ENCODE peak calls at places on chromosome 2, in nine cellular contexts. H is KG1; P is stimulated activated CD4-positive, alpha-beta T cell treated with anti-CD3 and anti-CD28 coated beads, TNF-alpha, amount 100 ng/mL, for 48 hours; R is heart left ventricle; E is nephron progenitor cell; D is tibial artery; A is left kidney; U is GM23248; X is lung. M is an unnamed sample.

GRCh38 chr2:140061240-140061639 is 1281.0 kb upstream of the NXPH2 start:
- DNase-seq in H (no peak), P (no peak), R (no peak), E (no peak), D (no peak), A (no peak), U (no peak), X (no peak), M (no peak)

GRCh38 chr2:142165790-142166189 is 35.0 kb upstream of the LRP1B start:
- DNase-seq in H (no peak), P (no peak), R (no peak), E (no peak), D (no peak), A (peak; percentile 46), U (peak; percentile 48), X (no peak), M (peak; percentile 57)

GRCh38 chr2:171819453-171819852 is 74.6 kb downstream of the SLC25A12 start:
- DNase-seq in H (no peak), P (no peak), R (no peak), E (no peak), D (no peak), A (no peak), U (no peak), X (no peak), M (no peak)

GRCh38 chr2:239285071-239285931 is 115.5 kb downstream of the HDAC4 start:
- DNase-seq in H (no peak), P (no peak), R (no peak), E (no peak), D (peak; percentile 18), A (no peak), U (peak; percentile 36), X (no peak), M (no peak)

GRCh38 chr2:23601301-23601965 is 216.5 kb downstream of the KLHL29 start:
- DNase-seq in H (no peak), P (no peak), R (no peak), E (no peak), D (no peak), A (peak; percentile 28), U (no peak), X (no peak), M (peak; percentile 58)

GRCh38 chr2:96505231-96505889 is at the start of gene NEURL3:
- DNase-seq in H (no peak), P (no peak), R (no peak), E (peak; percentile 40), D (no peak), A (peak; percentile 91), U (peak; percentile 75), X (peak; percentile 28), M (peak; percentile 83)

GRCh38 chr2:17620280-17620679 is 79.8 kb downstream of the VSNL1 start:
- DNase-seq in H (no peak), P (no peak), R (peak; percentile 61), E (no peak), D (no peak), A (no peak), U (peak; percentile 48), X (no peak), M (peak; percentile 81)

GRCh38 chr2:219679571-219679970 is 52.1 kb downstream of the SLC4A3 start:
- DNase-seq in H (no peak), P (no peak), R (no peak), E (no peak), D (no peak), A (no peak), U (no peak), X (no peak), M (no peak)

GRCh38 chr2:151833984-151834383 is 5.8 kb upstream of the ARL5A start:
- DNase-seq in H (peak; percentile 34), P (no peak), R (no peak), E (no peak), D (no peak), A (no peak), U (no peak), X (no peak), M (no peak)

GRCh38 chr2:188295067-188295685 is 3.5 kb downstream of the GULP1 start:
- DNase-seq in H (no peak), P (no peak), R (no peak), E (no peak), D (no peak), A (no peak), U (no peak), X (no peak), M (no peak)

GRCh38 chr2:133927894-133928293 is 326.0 kb upstream of the MGAT5 start:
- DNase-seq in H (no peak), P (no peak), R (no peak), E (no peak), D (no peak), A (no peak), U (no peak), X (no peak), M (no peak)

GRCh38 chr2:25131567-25132295 is 36.6 kb downstream of the POMC start:
- DNase-seq in H (no peak), P (no peak), R (peak; percentile 25), E (peak; percentile 48), D (no peak), A (peak; percentile 39), U (peak; percentile 30), X (no peak), M (no peak)

GRCh38 chr2:58921676-58922075 is 680.6 kb upstream of the FANCL start:
- DNase-seq in H (no peak), P (no peak), R (no peak), E (no peak), D (no peak), A (no peak), U (peak; percentile 78), X (no peak), M (no peak)

GRCh38 chr2:16241166-16242160 is 301.1 kb downstream of the MYCN start:
- DNase-seq in H (no peak), P (no peak), R (no peak), E (no peak), D (no peak), A (no peak), U (no peak), X (no peak), M (no peak)

GRCh38 chr2:47720036-47720435 is 62.9 kb upstream of the MSH6 start:
- DNase-seq in H (no peak), P (no peak), R (no peak), E (no peak), D (no peak), A (peak; percentile 21), U (no peak), X (no peak), M (no peak)

GRCh38 chr2:48723125-48723524 is 32.4 kb downstream of the LHCGR start:
- DNase-seq in H (no peak), P (no peak), R (no peak), E (no peak), D (no peak), A (peak; percentile 18), U (peak; percentile 96), X (no peak), M (peak; percentile 14)

GRCh38 chr2:37654932-37655331 is 16.5 kb downstream of the CDC42EP3 start:
- DNase-seq in H (no peak), P (no peak), R (no peak), E (no peak), D (no peak), A (no peak), U (no peak), X (no peak), M (no peak)

GRCh38 chr2:167151894-167152293 is 263.6 kb downstream of the XIRP2 start:
- DNase-seq in H (no peak), P (no peak), R (no peak), E (no peak), D (no peak), A (no peak), U (no peak), X (no peak), M (no peak)

GRCh38 chr2:38835015-38835601 is 40.6 kb downstream of the DHX57 start:
- DNase-seq in H (no peak), P (no peak), R (no peak), E (no peak), D (no peak), A (peak; percentile 25), U (peak; percentile 53), X (no peak), M (no peak)

GRCh38 chr2:229342376-229342775 is 71.3 kb upstream of the PID1 start:
- DNase-seq in H (no peak), P (no peak), R (peak; percentile 21), E (peak; percentile 49), D (peak; percentile 49), A (peak; percentile 59), U (peak; percentile 36), X (peak; percentile 50), M (peak; percentile 15)

GRCh38 chr2:71215447-71215846 is 11.5 kb downstream of the PAIP2B start:
- DNase-seq in H (no peak), P (no peak), R (no peak), E (no peak), D (no peak), A (no peak), U (no peak), X (no peak), M (no peak)

GRCh38 chr2:237451582-237452469 is 35.2 kb upstream of the MLPH start:
- DNase-seq in H (no peak), P (no peak), R (peak; percentile 52), E (no peak), D (no peak), A (peak; percentile 95), U (no peak), X (no peak), M (no peak)

GRCh38 chr2:216560695-216561370 is 62.2 kb downstream of the RPL37A start:
- DNase-seq in H (no peak), P (no peak), R (no peak), E (no peak), D (peak; percentile 30), A (no peak), U (peak; percentile 90), X (no peak), M (peak; percentile 65)

GRCh38 chr2:237731663-237732062 is 66.9 kb upstream of the RBM44 start:
- DNase-seq in H (no peak), P (peak; percentile 22), R (no peak), E (no peak), D (no peak), A (peak; percentile 61), U (peak; percentile 90), X (no peak), M (peak; percentile 73)

GRCh38 chr2:237677951-237678481 is 50.6 kb downstream of the LRRFIP1 start:
- DNase-seq in H (peak; percentile 69), P (no peak), R (no peak), E (no peak), D (peak; percentile 65), A (no peak), U (peak; percentile 87), X (peak; percentile 61), M (peak; percentile 92)

GRCh38 chr2:95277246-95277906 is 3.1 kb downstream of the PROM2 start:
- DNase-seq in H (no peak), P (no peak), R (no peak), E (peak; percentile 1), D (no peak), A (peak; percentile 75), U (peak; percentile 32), X (no peak), M (peak; percentile 42)

GRCh38 chr2:137192366-137193315 is 427.3 kb downstream of the THSD7B start:
- DNase-seq in H (no peak), P (no peak), R (no peak), E (no peak), D (no peak), A (no peak), U (peak; percentile 37), X (no peak), M (no peak)

GRCh38 chr2:143209570-143210445 is 80.6 kb downstream of the ARHGAP15 start:
- DNase-seq in H (no peak), P (no peak), R (no peak), E (no peak), D (peak; percentile 52), A (peak; percentile 9), U (no peak), X (no peak), M (no peak)

GRCh38 chr2:9966491-9967022 is 15.1 kb downstream of the GRHL1 start:
- DNase-seq in H (no peak), P (no peak), R (no peak), E (no peak), D (no peak), A (no peak), U (no peak), X (no peak), M (no peak)

GRCh38 chr2:62808554-62808953 is 103.0 kb downstream of the EHBP1 start:
- DNase-seq in H (no peak), P (no peak), R (no peak), E (no peak), D (no peak), A (no peak), U (no peak), X (no peak), M (peak; percentile 47)

GRCh38 chr2:23387221-23387550 is 2.2 kb downstream of the KLHL29 start:
- DNase-seq in H (no peak), P (no peak), R (no peak), E (no peak), D (no peak), A (no peak), U (no peak), X (no peak), M (no peak)

M was measured in NCI-H226.